ENCODE peak calls at places on chromosomes 7 and 10, in four cellular contexts. T, N, O and L are unnamed samples.

GRCh38 chr10:90204956-90205695 is 503.7 kb downstream of the KIF20B start:
- DNase-seq in T (no peak), N (no peak), O (no peak), L (no peak)

GRCh38 chr7:135178364-135178763 is 7.9 kb upstream of the CYREN start:
- DNase-seq in T (no peak), N (no peak), O (no peak), L (no peak)

GRCh38 chr10:110137142-110137545 is 70.3 kb upstream of the MXI1 start:
- DNase-seq in O (no peak), T (peak), N (peak), L (peak)

GRCh38 chr7:135509589-135509838 is 388 bp downstream of the CNOT4 start:
- DNase-seq in O (no peak), T (peak), N (no peak), L (no peak)

GRCh38 chr7:1677206-1678069 is 7.4 kb downstream of the ELFN1 start:
- DNase-seq in O (no peak), T (no peak), N (no peak), L (no peak)

GRCh38 chr10:59885430-59886134 is 20.8 kb downstream of the CCDC6 start:
- DNase-seq in T (no peak), O (no peak), N (no peak), L (peak)

GRCh38 chr10:37732685-37733084 is 124.7 kb downstream of the ZNF248 start:
- DNase-seq in O (no peak), T (peak), N (no peak), L (no peak)

GRCh38 chr10:1141701-1142100 is 85.5 kb downstream of the WDR37 start:
- DNase-seq in N (no peak), T (no peak), O (no peak), L (no peak)

GRCh38 chr10:75335191-75335590 is 66.4 kb downstream of the ZNF503 start:
- DNase-seq in O (no peak), T (no peak), N (no peak), L (no peak)

GRCh38 chr10:33664070-33664469 is 329.6 kb upstream of the NRP1 start:
- DNase-seq in T (no peak), N (no peak), O (no peak), L (no peak)

GRCh38 chr7:47444376-47445098 is 137.4 kb downstream of the TNS3 start:
- DNase-seq in N (no peak), T (no peak), O (no peak), L (peak)

GRCh38 chr10:125016611-125017202 is 74.8 kb downstream of the ZRANB1 start:
- DNase-seq in N (no peak), O (no peak), T (no peak), L (no peak)

GRCh38 chr10:45155784-45156183 is 155.1 kb downstream of the ZNF22 start:
- DNase-seq in N (no peak), O (peak), T (no peak), L (peak)

GRCh38 chr10:82908096-82908495 is 1033.1 kb downstream of the NRG3 start:
- DNase-seq in T (no peak), N (no peak), O (no peak), L (no peak)

GRCh38 chr7:46568420-46569116 is 647.5 kb upstream of the IGFBP3 start:
- DNase-seq in O (no peak), N (no peak), T (no peak), L (no peak)

GRCh38 chr10:12835709-12836108 is 165.8 kb downstream of the CCDC3 start:
- DNase-seq in T (peak), O (no peak), N (no peak), L (peak)

GRCh38 chr7:124566576-124566975 is 199.0 kb downstream of the GPR37 start:
- DNase-seq in T (peak), N (peak), O (peak), L (peak)

GRCh38 chr7:33411000-33411399 is 281.6 kb downstream of the BBS9 start:
- DNase-seq in N (no peak), O (no peak), T (no peak), L (no peak)

GRCh38 chr7:150852371-150852905 is at the start of gene AOC1:
- DNase-seq in N (no peak), O (peak), T (no peak), L (no peak)

GRCh38 chr7:35760082-35760770 is 40.6 kb upstream of the SEPTIN7 start:
- DNase-seq in O (no peak), T (peak), N (no peak), L (no peak)

GRCh38 chr7:46152671-46153070 is 231.6 kb upstream of the IGFBP3 start:
- DNase-seq in O (no peak), N (no peak), T (no peak), L (peak)

GRCh38 chr10:61888744-61889143 is 12.8 kb upstream of the ARID5B start:
- DNase-seq in T (peak), N (no peak), O (no peak), L (no peak)

GRCh38 chr7:146185844-146186243 is 69.2 kb downstream of the CNTNAP2 start:
- DNase-seq in N (no peak), T (no peak), O (no peak), L (no peak)

DNA sequence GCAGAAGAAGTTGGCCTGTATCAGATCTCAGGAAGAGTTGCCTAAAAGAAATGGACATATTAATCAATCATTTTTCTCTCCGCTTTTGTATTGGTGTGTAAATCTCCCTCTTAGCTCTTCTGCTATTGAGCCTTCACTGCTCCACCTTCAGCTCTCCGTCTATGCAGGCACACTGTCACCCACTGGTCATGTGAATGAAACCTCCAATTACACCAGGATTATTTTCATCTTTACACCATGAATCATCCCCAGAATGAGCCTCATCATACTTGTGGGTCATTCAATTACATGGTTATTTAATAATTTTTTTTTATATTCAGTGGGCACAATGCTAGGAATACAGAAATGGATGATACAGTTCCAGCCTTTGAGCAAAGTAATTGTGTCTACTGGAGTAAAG is 92.6 kb downstream of the LRRC4 start:
- DNase-seq in O (no peak), N (no peak), T (peak), L (no peak)
- H4K8ac ChIP-seq in O (no peak), N (no peak), T (no peak), L (no peak)

GRCh38 chr7:106110885-106111670 is 1.0 kb downstream of the SYPL1 start:
- DNase-seq in T (no peak), O (no peak), N (no peak), L (no peak)
- H2BK15ac ChIP-seq in T (no peak), O (no peak), N (no peak), L (no peak)

GRCh38 chr10:5622186-5622585 is 44.2 kb downstream of the ASB13 start:
- DNase-seq in T (no peak), N (no peak), O (no peak), L (no peak)

GRCh38 chr10:5620223-5620721 is 46.1 kb downstream of the ASB13 start:
- DNase-seq in T (no peak), N (no peak), O (no peak), L (no peak)

GRCh38 chr10:5619366-5620211 is 46.8 kb downstream of the ASB13 start:
- DNase-seq in T (no peak), O (no peak), N (no peak), L (peak)

GRCh38 chr10:5622586-5622985 is 43.8 kb downstream of the ASB13 start:
- DNase-seq in T (peak), O (no peak), N (no peak), L (no peak)

DNA sequence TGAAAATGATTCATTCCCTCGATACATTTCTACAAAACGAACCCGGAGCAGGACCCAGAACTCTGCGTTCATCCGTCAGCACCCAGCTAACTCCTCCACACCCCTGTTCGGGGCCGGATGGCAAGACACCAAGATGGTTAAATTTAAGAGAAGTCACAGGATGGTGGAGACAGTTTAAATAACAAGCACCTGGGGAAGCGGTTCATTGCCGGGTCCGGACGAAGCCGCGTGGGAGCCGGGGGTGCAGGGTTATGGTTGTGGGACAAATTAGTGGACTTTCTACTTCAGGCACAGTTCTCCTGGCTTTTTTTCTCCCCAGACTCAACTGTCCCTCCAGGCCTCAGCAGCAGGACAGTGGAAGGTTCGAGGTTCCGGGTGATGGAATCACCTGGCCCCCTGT is 45.4 kb downstream of the ASB13 start:
- DNase-seq in N (no peak), O (no peak), T (no peak), L (no peak)
- H4K8ac ChIP-seq in N (no peak), O (no peak), T (no peak), L (no peak)

GRCh38 chr7:63043657-63044543 is 954.7 kb upstream of the ZNF722 start:
- DNase-seq in O (no peak), T (no peak), N (no peak), L (no peak)

GRCh38 chr7:63047061-63047460 is 951.6 kb upstream of the ZNF722 start:
- DNase-seq in N (no peak), O (no peak), T (no peak), L (no peak)

GRCh38 chr7:63046612-63047011 is 952.0 kb upstream of the ZNF722 start:
- DNase-seq in N (no peak), O (no peak), T (no peak), L (no peak)

GRCh38 chr7:63044721-63045120 is 953.9 kb upstream of the ZNF722 start:
- DNase-seq in T (no peak), O (no peak), N (no peak), L (no peak)

DNA sequence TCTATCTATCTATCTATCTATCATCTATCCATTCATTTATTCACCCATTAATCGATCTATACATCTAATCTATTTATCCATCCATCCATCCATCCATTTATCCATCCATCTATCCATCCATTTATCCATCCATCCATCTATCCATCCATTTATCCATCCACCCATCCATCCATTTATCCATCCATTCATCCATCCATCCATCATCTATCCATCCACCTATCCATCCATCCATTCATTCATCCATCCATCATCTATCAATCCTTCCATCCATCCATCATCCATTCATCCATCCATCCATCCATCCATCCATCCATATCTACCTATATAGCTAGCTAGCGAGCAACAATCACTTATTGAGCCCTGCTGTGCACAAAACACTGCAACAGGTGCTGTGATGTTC is 953.1 kb upstream of the ZNF722 start:
- DNase-seq in N (no peak), O (no peak), T (no peak), L (no peak)
- H2BK15ac ChIP-seq in N (no peak), O (no peak), T (no peak), L (no peak)

GRCh38 chr10:114026189-114027040 is 17.3 kb upstream of the ADRB1 start:
- DNase-seq in O (no peak), T (peak), N (no peak), L (peak)
- H4K8ac ChIP-seq in O (no peak), T (no peak), N (no peak), L (no peak)

GRCh38 chr7:92913849-92914248 is 77.5 kb upstream of the CDK6 start:
- DNase-seq in O (no peak), T (no peak), N (no peak), L (no peak)
- H2BK15ac ChIP-seq in O (no peak), T (no peak), N (no peak), L (no peak)

GRCh38 chr10:119723624-119724023 is 2.2 kb upstream of the INPP5F start:
- DNase-seq in T (no peak), N (no peak), O (no peak), L (no peak)
- H4K8ac ChIP-seq in T (peak), N (no peak), O (no peak), L (no peak)

DNA sequence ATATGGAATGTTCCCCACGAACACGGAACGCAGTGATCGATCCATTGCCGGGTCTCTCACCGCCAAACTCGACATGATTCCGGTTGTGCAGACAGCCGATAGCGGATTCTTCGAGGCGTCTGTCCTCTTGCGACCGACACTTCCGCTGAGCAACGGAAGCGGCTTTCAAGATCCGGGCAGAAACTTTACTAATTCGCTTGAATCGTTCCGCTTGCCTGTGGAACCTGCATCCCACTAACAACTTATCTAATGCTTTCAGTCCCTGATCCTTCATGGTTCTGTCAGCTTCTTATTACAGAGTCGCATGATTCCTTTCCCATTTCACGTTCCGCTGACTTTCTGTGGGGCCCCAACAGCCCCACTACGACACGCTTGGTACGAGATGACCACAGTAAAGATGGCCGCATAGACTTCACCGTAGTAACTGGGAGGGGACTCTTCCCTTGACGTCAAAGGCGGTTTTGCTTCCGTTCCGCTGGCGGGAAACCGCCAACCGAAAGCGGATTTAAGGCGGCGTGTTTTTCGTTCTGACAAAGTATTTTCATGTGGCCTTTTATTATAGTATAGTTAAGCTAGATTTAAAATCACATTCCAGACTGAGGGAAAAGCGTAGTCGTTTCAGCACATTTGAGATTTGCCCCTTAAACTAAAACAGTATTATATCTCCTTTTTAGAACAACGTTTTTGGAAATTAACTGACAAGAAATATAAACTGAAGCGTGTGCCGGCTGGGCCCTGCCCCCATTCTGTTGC is at the start of gene CSTF2T:
- DNase-seq in N (peak), T (peak), O (peak), L (peak)
- H2BK15ac ChIP-seq in N (no peak), T (peak), O (no peak), L (no peak)